ENCODE peak calls at places on chromosome X, in seven cellular contexts. P is HCT116, H is K562, I is Panc1, W is endothelial cell of umbilical vein, L is H1, R is suprapubic skin. Z is an unnamed sample.
A peak's percentile ranks its signal among the peaks of the same experiment; 100 is the strongest.

GRCh38 chrX:30935985-30936384 is 46.9 kb upstream of the TAB3 start:
- DNase-seq in P (peak; percentile 10), H (peak; percentile 14), I (no peak), W (peak; percentile 6), L (no peak), R (no peak), Z (no peak)

GRCh38 chrX:10525381-10525780 is 95.0 kb downstream of the MID1 start:
- DNase-seq in P (no peak), H (no peak), I (no peak), W (no peak), L (no peak), R (no peak), Z (no peak)

GRCh38 chrX:102651968-102652744 is 873 bp downstream of the GPRASP1 start:
- DNase-seq in P (no peak), H (no peak), I (no peak), W (peak; percentile 18), L (peak; percentile 47), R (no peak), Z (no peak)

GRCh38 chrX:136028383-136028984 is 43.2 kb downstream of the SLC9A6 start:
- DNase-seq in P (peak; percentile 21), H (peak; percentile 13), I (peak; percentile 22), W (peak; percentile 67), L (no peak), R (no peak), Z (no peak)

GRCh38 chrX:10904220-10904619 is 206.9 kb upstream of the HCCS start:
- DNase-seq in P (no peak), H (no peak), I (no peak), W (no peak), L (no peak), R (no peak), Z (no peak)

GRCh38 chrX:49186125-49187027 is at the start of gene PRICKLE3:
- DNase-seq in P (no peak), H (peak; percentile 73), I (no peak), W (peak; percentile 55), L (peak; percentile 84), R (peak; percentile 89), Z (no peak)

GRCh38 chrX:101383679-101384078 is 2.3 kb downstream of the BTK start:
- DNase-seq in P (no peak), H (no peak), I (no peak), W (no peak), L (no peak), R (no peak), Z (no peak)

GRCh38 chrX:74578137-74578536 is 36.3 kb downstream of the RLIM start:
- DNase-seq in P (no peak), H (no peak), I (no peak), W (no peak), L (no peak), R (no peak), Z (no peak)

DNA sequence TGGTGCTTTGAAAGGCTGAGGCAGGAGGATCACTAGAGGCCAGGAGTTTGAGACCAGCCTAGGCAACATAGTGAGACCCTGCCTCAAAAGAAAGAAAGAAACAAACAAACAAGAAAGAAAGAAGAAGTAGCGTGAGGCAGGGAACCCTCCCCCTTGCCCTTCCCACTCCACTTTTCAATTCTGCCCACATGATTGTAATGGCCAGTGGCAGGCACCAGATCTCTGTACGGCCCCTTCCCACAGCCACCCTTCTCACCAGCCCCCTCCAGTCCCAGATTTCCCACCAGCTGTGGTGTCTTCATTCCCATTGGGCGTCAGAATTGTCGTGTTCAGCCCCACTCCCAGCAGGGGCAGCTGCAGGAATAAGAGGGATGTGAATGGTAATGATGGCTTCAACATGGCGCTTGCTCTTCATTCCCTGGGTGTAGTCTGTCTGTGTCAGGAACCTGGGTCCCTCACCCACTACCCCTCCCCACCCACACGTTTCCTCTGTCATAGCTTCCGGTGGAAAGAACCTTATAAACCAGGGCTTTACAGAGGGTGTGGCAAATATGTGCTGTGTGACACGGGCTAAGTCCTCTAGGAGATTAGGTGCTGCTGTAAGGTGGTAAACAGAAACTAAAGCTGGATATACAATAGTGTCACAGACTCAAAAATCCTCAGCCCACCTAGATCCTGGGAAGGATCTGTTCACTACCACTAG is at the start of gene IL2RG:
- DNase-seq in P (no peak), H (peak; percentile 45), I (no peak), W (no peak), L (no peak), R (no peak), Z (no peak)
- TF ChIP-seq POLR2AphosphoS5 in P (no peak), H (no peak), I (no peak), W (no peak), L (no peak), R (no peak), Z (no peak)

GRCh38 chrX:41233988-41234387 is 100.0 kb upstream of the DDX3X start:
- DNase-seq in P (no peak), H (no peak), I (no peak), W (no peak), L (no peak), R (no peak), Z (no peak)
- TF ChIP-seq POLR2AphosphoS5 in P (no peak), H (no peak), I (no peak), W (no peak), L (no peak), R (no peak), Z (no peak)

GRCh38 chrX:119669424-119670037 is 23.4 kb downstream of the SEPTIN6 start:
- DNase-seq in P (no peak), H (no peak), I (no peak), W (peak; percentile 68), L (no peak), R (no peak), Z (no peak)
- TF ChIP-seq POLR2AphosphoS5 in P (no peak), H (no peak), I (no peak), W (no peak), L (no peak), R (no peak), Z (no peak)

DNA sequence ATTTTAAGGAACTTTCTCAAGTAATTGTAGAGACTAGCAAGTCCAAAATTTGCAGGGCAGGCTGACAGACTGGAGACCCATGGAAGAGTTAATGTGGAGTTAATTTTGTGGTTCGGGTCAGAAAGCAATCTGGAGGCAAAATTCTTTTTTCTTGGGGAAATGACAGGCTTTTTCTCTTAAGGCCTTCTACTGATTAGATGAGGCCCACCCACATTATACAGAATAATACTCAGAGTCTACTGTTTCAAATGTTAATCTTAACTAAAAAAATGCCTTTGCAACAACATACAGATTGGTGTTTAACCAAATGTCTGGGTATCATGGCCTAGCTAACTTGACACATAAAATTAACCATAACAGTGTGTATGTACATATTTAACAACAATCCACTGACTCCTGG is 32.7 kb downstream of the RRAGB start:
- DNase-seq in P (no peak), H (no peak), I (no peak), W (no peak), L (no peak), R (no peak), Z (no peak)
- TF ChIP-seq POLR2AphosphoS5 in P (no peak), H (no peak), I (no peak), W (no peak), L (no peak), R (no peak), Z (no peak)

GRCh38 chrX:40108959-40109287 is 11.2 kb upstream of the BCOR start:
- DNase-seq in P (no peak), H (peak; percentile 69), I (no peak), W (peak; percentile 73), L (peak; percentile 66), R (no peak), Z (no peak)
- TF ChIP-seq POLR2AphosphoS5 in P (peak; percentile 55), H (peak; percentile 33), I (no peak), W (peak; percentile 33), L (no peak), R (no peak), Z (no peak)

DNA sequence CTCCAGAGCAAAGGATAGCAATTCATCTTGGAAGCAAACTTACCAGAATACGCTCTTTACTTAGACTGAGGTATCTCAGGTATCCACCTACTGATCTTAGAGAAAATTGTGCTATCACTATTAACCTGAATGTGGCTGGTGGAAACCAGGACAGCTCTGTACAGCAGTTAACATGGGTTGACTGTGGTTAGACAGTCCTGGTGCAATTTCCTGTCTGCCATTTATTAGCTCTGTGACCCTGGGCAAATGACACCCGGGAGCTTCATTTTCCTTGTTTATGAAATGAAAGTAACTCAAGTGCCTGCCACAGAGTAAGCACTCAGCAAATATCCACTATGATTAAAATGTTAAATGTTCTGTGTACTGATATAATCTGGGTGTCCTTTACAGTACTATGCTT is 60.0 kb downstream of the SMC1A start:
- DNase-seq in P (no peak), H (no peak), I (no peak), W (no peak), L (no peak), R (no peak), Z (no peak)
- TF ChIP-seq POLR2AphosphoS5 in P (no peak), H (no peak), I (no peak), W (no peak), L (no peak), R (no peak), Z (no peak)

GRCh38 chrX:118724352-118724751 is 3.1 kb upstream of the IL13RA1 start:
- DNase-seq in P (no peak), H (no peak), I (no peak), W (no peak), L (no peak), R (no peak), Z (no peak)

GRCh38 chrX:118729043-118729652 is 1.7 kb downstream of the IL13RA1 start:
- DNase-seq in P (no peak), H (no peak), I (no peak), W (no peak), L (no peak), R (no peak), Z (no peak)

GRCh38 chrX:118727686-118728339 is 407 bp downstream of the IL13RA1 start:
- DNase-seq in P (no peak), H (no peak), I (no peak), W (peak; percentile 55), L (no peak), R (peak; percentile 73), Z (no peak)

GRCh38 chrX:118724775-118725174 is 2.6 kb upstream of the IL13RA1 start:
- DNase-seq in P (no peak), H (peak; percentile 18), I (no peak), W (no peak), L (no peak), R (no peak), Z (no peak)

DNA sequence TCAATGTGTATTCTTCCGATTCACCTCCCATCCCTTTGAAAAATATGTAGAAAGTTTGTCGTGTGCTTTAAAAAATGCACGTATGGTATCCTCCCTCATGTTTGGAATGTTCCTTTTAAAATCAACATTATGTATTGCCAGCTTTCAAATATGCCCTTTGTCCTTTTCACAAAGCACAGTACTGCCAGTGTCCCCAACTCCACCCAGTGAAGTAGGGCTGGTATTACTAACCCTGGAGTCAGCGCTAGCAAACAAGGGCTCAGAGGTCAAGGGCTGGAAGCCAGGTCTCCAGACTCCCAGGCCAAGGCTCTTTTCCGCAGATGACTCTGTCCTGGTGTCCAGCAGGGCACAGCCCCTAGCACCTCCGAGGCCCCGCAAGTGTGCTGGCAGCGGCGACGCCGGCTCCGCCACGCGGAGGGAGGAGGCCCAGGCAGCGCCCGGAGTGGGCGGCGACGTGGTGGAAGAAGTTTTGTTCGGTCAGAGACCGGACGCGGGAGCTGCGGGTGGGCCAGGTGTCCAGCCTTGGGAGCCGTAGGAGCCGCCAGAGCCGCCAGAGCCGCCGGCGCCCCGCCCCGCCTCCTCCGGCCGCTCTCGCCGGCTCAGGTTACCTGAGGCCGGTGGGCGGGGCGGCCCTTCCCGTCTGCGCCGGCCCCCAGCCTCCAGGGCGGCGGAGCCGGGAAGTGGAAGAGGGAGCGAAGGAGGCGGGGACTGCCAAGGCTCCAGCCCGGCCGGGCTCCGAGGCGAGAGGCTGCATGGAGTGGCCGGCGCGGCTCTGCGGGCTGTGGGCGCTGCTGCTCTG is at the start of gene IL13RA1:
- DNase-seq in P (peak; percentile 60), H (peak; percentile 88), I (peak; percentile 74), W (peak; percentile 86), L (peak; percentile 70), R (peak; percentile 80), Z (no peak)
- TF ChIP-seq POLR2AphosphoS5 in P (peak; percentile 63), H (no peak), I (peak; percentile 71), W (peak; percentile 34), L (no peak), R (no peak), Z (no peak)

GRCh38 chrX:107857815-107858214 is 32.1 kb downstream of the MID2 start:
- DNase-seq in P (no peak), H (no peak), I (no peak), W (no peak), L (no peak), R (no peak), Z (no peak)
- TF ChIP-seq POLR2AphosphoS5 in P (no peak), H (no peak), I (no peak), W (no peak), L (no peak), R (no peak), Z (no peak)

Z was measured in vagina.